ENCODE peak calls at places on chromosome 18, in four cellular contexts. One of them, this sample, is unnamed.

GRCh38 chr18:6724331-6724730 is 5.2 kb upstream of the ARHGAP28 start:
- DNase-seq in GM12865: no peak
- DNase-seq in tibial nerve: no peak
- DNase-seq in psoas muscle: no peak
- DNase-seq in this sample: no peak

GRCh38 chr18:35571138-35571537 is 10.4 kb upstream of the GALNT1 start:
- DNase-seq in GM12865: no peak
- DNase-seq in tibial nerve: no peak
- DNase-seq in psoas muscle: no peak
- DNase-seq in this sample: no peak

GRCh38 chr18:56321470-56321869 is 316.9 kb downstream of the TXNL1 start:
- DNase-seq in GM12865: peak
- DNase-seq in tibial nerve: peak
- DNase-seq in psoas muscle: peak
- DNase-seq in this sample: no peak

GRCh38 chr18:4106407-4107033 is 348.6 kb downstream of the DLGAP1 start:
- DNase-seq in GM12865: peak
- DNase-seq in tibial nerve: peak
- DNase-seq in psoas muscle: peak
- DNase-seq in this sample: peak

GRCh38 chr18:59927246-59927825 is 27.5 kb downstream of the PMAIP1 start:
- DNase-seq in GM12865: peak
- DNase-seq in tibial nerve: no peak
- DNase-seq in psoas muscle: no peak
- DNase-seq in this sample: peak

GRCh38 chr18:24631238-24632025 is 171.0 kb downstream of the HRH4 start:
- DNase-seq in GM12865: no peak
- DNase-seq in tibial nerve: no peak
- DNase-seq in psoas muscle: no peak
- DNase-seq in this sample: no peak

GRCh38 chr18:48547456-48548403 is 8.9 kb downstream of the CTIF start:
- DNase-seq in GM12865: no peak
- DNase-seq in tibial nerve: no peak
- DNase-seq in psoas muscle: no peak
- DNase-seq in this sample: peak

GRCh38 chr18:3594760-3595241 is 144.8 kb downstream of the TGIF1 start:
- DNase-seq in GM12865: no peak
- DNase-seq in tibial nerve: peak
- DNase-seq in psoas muscle: no peak
- DNase-seq in this sample: peak

GRCh38 chr18:75658330-75658729 is 230.8 kb upstream of the SMIM21 start:
- DNase-seq in GM12865: no peak
- DNase-seq in tibial nerve: no peak
- DNase-seq in psoas muscle: no peak
- DNase-seq in this sample: no peak

GRCh38 chr18:38023871-38024270 is 458.3 kb upstream of the CELF4 start:
- DNase-seq in GM12865: no peak
- DNase-seq in tibial nerve: no peak
- DNase-seq in psoas muscle: no peak
- DNase-seq in this sample: no peak

GRCh38 chr18:27887711-27888495 is 289.0 kb downstream of the CDH2 start:
- DNase-seq in GM12865: no peak
- DNase-seq in tibial nerve: no peak
- DNase-seq in psoas muscle: no peak
- DNase-seq in this sample: peak

GRCh38 chr18:57231846-57232245 is 85.0 kb downstream of the BOD1L2 start:
- DNase-seq in GM12865: no peak
- DNase-seq in tibial nerve: no peak
- DNase-seq in psoas muscle: no peak
- DNase-seq in this sample: no peak

GRCh38 chr18:23487738-23488625 is 15.3 kb upstream of the RMC1 start:
- DNase-seq in GM12865: peak
- DNase-seq in tibial nerve: no peak
- DNase-seq in psoas muscle: no peak
- DNase-seq in this sample: no peak
- H3K4me3 ChIP-seq in GM12865: peak
- H3K4me3 ChIP-seq in tibial nerve: no peak
- H3K4me3 ChIP-seq in psoas muscle: no peak
- H3K4me3 ChIP-seq in this sample: no peak

GRCh38 chr18:55318864-55319516 is 269.0 kb downstream of the TCF4 start:
- DNase-seq in GM12865: no peak
- DNase-seq in tibial nerve: no peak
- DNase-seq in psoas muscle: no peak
- DNase-seq in this sample: peak

GRCh38 chr18:55321268-55322175 is 266.5 kb downstream of the TCF4 start:
- DNase-seq in GM12865: peak
- DNase-seq in tibial nerve: peak
- DNase-seq in psoas muscle: peak
- DNase-seq in this sample: peak

GRCh38 chr18:55320399-55321255 is 267.4 kb downstream of the TCF4 start:
- DNase-seq in GM12865: peak
- DNase-seq in tibial nerve: no peak
- DNase-seq in psoas muscle: no peak
- DNase-seq in this sample: peak

GRCh38 chr18:55317832-55318231 is 270.2 kb downstream of the TCF4 start:
- DNase-seq in GM12865: peak
- DNase-seq in tibial nerve: no peak
- DNase-seq in psoas muscle: no peak
- DNase-seq in this sample: no peak

GRCh38 chr18:55319517-55319905 is 268.5 kb downstream of the TCF4 start:
- DNase-seq in GM12865: no peak
- DNase-seq in tibial nerve: no peak
- DNase-seq in psoas muscle: no peak
- DNase-seq in this sample: peak
- H3K4me3 ChIP-seq in GM12865: peak
- H3K4me3 ChIP-seq in tibial nerve: peak
- H3K4me3 ChIP-seq in psoas muscle: peak
- H3K4me3 ChIP-seq in this sample: peak

DNA sequence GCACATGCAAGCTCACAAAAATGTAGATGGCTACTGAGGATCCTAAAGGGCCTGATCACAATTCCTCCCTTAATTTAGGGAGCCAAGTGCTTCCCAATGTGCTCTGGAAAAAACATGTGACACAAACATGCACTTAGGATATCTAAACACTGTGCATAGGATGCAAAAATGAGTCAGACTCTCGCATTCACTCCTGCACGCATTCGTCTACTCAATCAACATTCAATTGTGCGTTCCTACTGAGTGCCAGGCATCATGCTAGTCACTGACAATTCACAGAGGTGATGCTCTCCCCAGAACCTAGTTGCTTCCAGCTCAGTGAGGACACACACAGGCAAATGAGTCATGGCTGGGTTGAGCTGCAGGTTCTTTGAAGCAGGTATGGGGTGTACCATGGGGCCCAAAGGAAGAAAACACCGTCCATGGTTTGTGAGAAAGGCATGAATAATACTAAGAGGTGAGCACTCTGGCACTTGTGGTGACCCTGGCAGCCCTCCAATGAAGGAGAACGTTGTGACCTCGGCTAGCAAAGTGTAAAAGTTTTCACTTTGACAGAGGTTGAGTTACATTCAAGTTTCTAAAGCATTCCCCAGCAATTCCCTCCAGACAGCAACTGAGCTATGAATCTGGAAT is 173.5 kb downstream of the ALPK2 start:
- DNase-seq in GM12865: peak
- DNase-seq in tibial nerve: no peak
- DNase-seq in psoas muscle: no peak
- DNase-seq in this sample: no peak
- H3K4me3 ChIP-seq in GM12865: no peak
- H3K4me3 ChIP-seq in tibial nerve: no peak
- H3K4me3 ChIP-seq in psoas muscle: no peak
- H3K4me3 ChIP-seq in this sample: no peak

DNA sequence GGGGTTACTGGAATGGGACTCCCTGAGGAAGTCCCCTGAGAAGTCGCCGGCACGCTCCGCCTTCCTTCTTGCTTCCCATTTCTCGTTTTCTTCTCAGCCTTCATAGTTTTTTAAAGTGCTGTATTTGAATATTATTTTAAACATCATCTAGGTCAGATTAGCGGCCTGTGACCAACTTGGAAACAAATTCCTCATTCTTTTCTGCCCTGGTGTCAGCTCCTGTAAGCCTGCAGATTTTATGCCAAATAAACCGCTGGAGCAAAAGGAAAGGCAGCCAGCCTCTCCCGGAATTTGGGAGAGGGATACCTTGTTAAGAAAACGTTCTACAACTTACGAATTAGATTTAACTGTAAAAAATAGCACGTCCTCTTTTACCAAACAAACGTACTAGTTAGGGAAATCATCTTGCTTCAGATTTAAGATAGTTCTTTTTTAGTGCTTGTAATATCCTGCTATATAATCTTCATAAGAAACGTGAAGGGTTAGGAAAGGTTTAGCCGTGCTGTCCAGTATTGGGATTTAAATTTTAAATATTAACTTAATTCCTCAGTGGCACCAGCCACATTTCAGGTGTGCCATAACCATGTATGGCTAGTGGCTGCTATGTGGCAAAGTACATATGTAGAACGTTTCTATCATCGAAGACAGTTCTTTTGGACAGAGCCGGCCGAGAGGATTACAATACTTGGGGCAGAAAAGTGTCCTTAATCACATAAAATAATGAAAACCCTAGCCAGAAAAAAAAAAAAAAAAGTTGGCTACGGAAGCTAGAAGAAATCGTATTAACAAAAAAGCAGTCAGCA is 685 bp upstream of the PTPN2 start:
- DNase-seq in GM12865: no peak
- DNase-seq in tibial nerve: no peak
- DNase-seq in psoas muscle: no peak
- DNase-seq in this sample: peak
- H3K4me3 ChIP-seq in GM12865: peak
- H3K4me3 ChIP-seq in tibial nerve: peak
- H3K4me3 ChIP-seq in psoas muscle: peak
- H3K4me3 ChIP-seq in this sample: peak

GRCh38 chr18:13139885-13140450 is 78.6 kb upstream of the LDLRAD4 start:
- DNase-seq in GM12865: no peak
- DNase-seq in tibial nerve: no peak
- DNase-seq in psoas muscle: no peak
- DNase-seq in this sample: no peak

GRCh38 chr18:13136689-13137040 is 81.9 kb upstream of the LDLRAD4 start:
- DNase-seq in GM12865: no peak
- DNase-seq in tibial nerve: no peak
- DNase-seq in psoas muscle: peak
- DNase-seq in this sample: no peak

GRCh38 chr18:13137041-13137938 is 81.3 kb upstream of the LDLRAD4 start:
- DNase-seq in GM12865: peak
- DNase-seq in tibial nerve: no peak
- DNase-seq in psoas muscle: peak
- DNase-seq in this sample: no peak

GRCh38 chr18:13138822-13139139 is 79.8 kb upstream of the LDLRAD4 start:
- DNase-seq in GM12865: no peak
- DNase-seq in tibial nerve: no peak
- DNase-seq in psoas muscle: no peak
- DNase-seq in this sample: no peak

GRCh38 chr18:13137939-13138821 is 80.4 kb upstream of the LDLRAD4 start:
- DNase-seq in GM12865: peak
- DNase-seq in tibial nerve: peak
- DNase-seq in psoas muscle: no peak
- DNase-seq in this sample: peak
- H3K4me3 ChIP-seq in GM12865: peak
- H3K4me3 ChIP-seq in tibial nerve: peak
- H3K4me3 ChIP-seq in psoas muscle: peak
- H3K4me3 ChIP-seq in this sample: peak